ENCODE peak calls at places on chromosomes 16 and 17, in six cellular contexts. N, M, K, D, H and S are unnamed samples.

GRCh38 chr16:69005641-69006355 is 99.7 kb upstream of the HAS3 start:
- DNase-seq in M (no peak), K (no peak), N (no peak), H (no peak), D (no peak), S (no peak)

GRCh38 chr17:44095647-44096496 is 25.3 kb downstream of the G6PC3 start:
- DNase-seq in D (peak; percentile 52), K (peak; percentile 85), N (peak; percentile 88), H (no peak), M (no peak), S (no peak)

GRCh38 chr17:38598536-38598935 is 7.2 kb downstream of the SRCIN1 start:
- DNase-seq in H (no peak), D (peak; percentile 86), M (no peak), N (peak; percentile 86), K (no peak), S (peak; percentile 64)

GRCh38 chr17:21242026-21242700 is 11.0 kb downstream of the NATD1 start:
- DNase-seq in D (no peak), M (no peak), N (no peak), H (no peak), K (no peak), S (no peak)

GRCh38 chr17:70892527-70892926 is 723.2 kb downstream of the KCNJ2 start:
- DNase-seq in M (no peak), K (no peak), N (no peak), D (no peak), H (no peak), S (no peak)

GRCh38 chr17:43314582-43314981 is 80.8 kb upstream of the RNU2-1 start:
- DNase-seq in M (no peak), K (no peak), D (no peak), H (no peak), N (no peak), S (no peak)

GRCh38 chr16:79929260-79929977 is 328.9 kb upstream of the MAF start:
- DNase-seq in N (no peak), H (no peak), M (no peak), D (no peak), K (no peak), S (no peak)

GRCh38 chr16:1877804-1878203 is 5.8 kb upstream of the MEIOB start:
- DNase-seq in N (no peak), D (no peak), H (no peak), M (no peak), K (peak; percentile 29), S (no peak)

GRCh38 chr17:76091526-76092285 is 11.9 kb downstream of the EXOC7 start:
- DNase-seq in D (no peak), N (no peak), H (no peak), K (no peak), M (no peak), S (peak; percentile 6)

GRCh38 chr17:78176548-78177025 is 8.2 kb downstream of the SYNGR2 start:
- DNase-seq in N (peak; percentile 86), H (peak; percentile 96), K (peak; percentile 84), M (no peak), D (peak; percentile 82), S (peak; percentile 71)

GRCh38 chr16:49986351-49987124 is 38.5 kb upstream of the CNEP1R1 start:
- DNase-seq in M (no peak), H (no peak), D (no peak), K (no peak), N (no peak), S (no peak)

GRCh38 chr17:43367588-43368242 is 31.1 kb upstream of the ARL4D start:
- DNase-seq in H (no peak), M (no peak), D (no peak), N (peak; percentile 90), K (no peak), S (peak; percentile 38)

GRCh38 chr17:28841901-28842281 is 699 bp downstream of the FAM222B start:
- DNase-seq in D (no peak), K (no peak), H (no peak), N (peak; percentile 42), M (no peak), S (no peak)

GRCh38 chr16:12723681-12724080 is 80.0 kb downstream of the CPPED1 start:
- DNase-seq in D (no peak), N (no peak), K (no peak), H (no peak), M (no peak), S (no peak)

DNA sequence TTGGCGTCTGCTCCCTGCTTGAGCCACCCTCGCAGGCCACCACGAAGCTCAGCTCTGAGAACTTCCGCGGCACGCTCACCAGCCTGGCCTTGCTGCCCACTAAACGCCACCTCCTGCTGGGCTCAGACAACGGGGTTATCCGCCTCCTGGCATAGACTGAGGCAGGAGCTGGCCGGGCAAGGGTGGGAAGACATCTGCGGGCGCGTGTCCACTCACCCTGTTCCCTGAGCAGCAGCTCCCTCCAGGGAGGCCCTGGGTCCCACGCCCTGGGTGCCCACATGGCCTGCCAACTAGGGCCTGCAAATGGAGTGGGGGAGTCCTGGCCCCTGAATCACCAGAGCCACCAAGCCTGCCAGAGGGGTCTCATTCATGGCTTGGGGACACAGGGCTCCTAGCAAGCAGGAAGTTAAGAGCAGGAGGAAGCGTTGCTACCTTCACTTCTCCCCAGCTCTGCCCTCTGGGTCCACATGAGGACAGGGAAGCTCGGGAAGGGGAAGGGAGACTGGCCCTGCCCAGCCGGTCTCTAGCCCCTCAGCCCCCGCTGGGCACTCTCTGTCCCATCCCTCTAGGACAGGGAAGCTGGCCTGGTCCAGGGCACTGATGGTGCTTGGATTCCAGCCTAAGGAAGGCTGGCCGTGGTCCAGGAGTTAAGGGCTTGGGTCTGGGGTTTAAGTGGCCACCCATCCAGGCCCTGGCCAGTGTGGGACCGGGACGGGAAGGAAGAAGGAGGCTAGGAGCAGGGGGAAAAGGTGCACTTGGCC is 5.0 kb upstream of the SERPINF2 start:
- DNase-seq in H (peak; percentile 64), M (no peak), K (no peak), D (no peak), N (no peak), S (no peak)
- TF ChIP-seq POLR2A in H (no peak), M (no peak), K (no peak), D (no peak), N (no peak), S (no peak)

GRCh38 chr16:85659805-85660511 is 28.8 kb downstream of the GINS2 start:
- DNase-seq in D (peak; percentile 59), M (no peak), N (peak; percentile 88), H (peak; percentile 90), K (peak; percentile 75), S (peak; percentile 93)
- TF ChIP-seq POLR2A in D (no peak), M (no peak), N (no peak), H (no peak), K (no peak), S (no peak)

DNA sequence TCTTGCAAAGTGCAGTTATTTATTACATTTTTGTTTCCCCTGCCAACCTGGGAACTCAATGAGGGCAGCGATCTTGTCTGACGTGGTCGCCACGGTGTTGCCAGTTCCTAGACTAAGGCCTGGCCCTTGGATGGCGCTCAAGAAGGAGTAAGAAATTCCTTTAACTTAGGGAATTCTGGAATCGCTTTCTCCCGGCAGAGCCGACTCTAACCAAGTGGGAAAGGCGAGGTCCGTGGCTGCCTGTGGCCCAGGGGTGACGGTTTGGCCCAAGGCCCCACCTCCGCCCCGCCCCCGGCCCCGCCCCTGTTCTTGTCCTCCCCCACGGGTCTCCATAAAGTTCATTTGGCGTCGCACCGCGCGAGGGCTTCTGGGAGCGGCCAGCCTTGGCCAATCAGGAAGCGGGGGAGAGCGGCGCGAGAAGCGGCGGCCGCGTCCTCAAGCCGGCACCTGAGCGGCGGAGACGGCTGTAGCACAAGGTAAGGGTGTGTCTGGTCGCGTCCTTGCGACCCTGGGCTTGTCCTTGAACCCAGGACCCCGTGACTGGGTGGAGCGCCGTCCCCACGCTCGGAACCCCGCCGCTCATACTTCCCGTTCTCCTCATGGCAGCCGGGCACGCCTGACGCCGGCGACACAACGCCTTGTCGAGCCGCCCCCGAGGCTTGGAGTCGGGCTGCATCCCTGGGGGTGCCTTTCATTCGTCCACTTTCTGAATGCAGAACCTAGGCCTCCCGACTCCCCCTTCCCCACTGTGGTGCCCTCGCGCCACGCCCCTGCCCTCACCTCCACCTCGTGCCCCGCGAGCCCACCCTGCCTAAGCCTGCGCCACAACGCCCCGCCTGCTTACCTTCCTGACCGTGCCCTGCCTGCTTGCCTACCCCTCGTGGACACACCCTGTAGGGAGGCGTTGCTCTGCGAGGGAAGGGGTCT is at the start of gene NUP93:
- DNase-seq in N (peak; percentile 81), D (peak; percentile 93), K (peak; percentile 96), M (peak; percentile 59), H (peak; percentile 96), S (peak; percentile 84)
- TF ChIP-seq POLR2A in N (peak; percentile 86), D (peak; percentile 23), K (peak; percentile 28), M (no peak), H (no peak), S (peak; percentile 92)

GRCh38 chr17:8095361-8095760 is 7.8 kb upstream of the ALOX12B start:
- DNase-seq in N (no peak), D (no peak), K (no peak), M (no peak), H (no peak), S (no peak)
- TF ChIP-seq POLR2A in N (no peak), D (no peak), K (no peak), M (no peak), H (no peak), S (no peak)